ENCODE peak calls at places on chromosomes 7 and 10, in seven cellular contexts. G, M, L, D, A, F and V are unnamed samples.
A peak's percentile ranks its signal among the peaks of the same experiment; 100 is the strongest.

GRCh38 chr7:36787933-36788378 is 63.7 kb upstream of the AOAH start:
- DNase-seq in L (no peak), A (peak; percentile 42), D (no peak), G (no peak), M (no peak), F (no peak), V (no peak)

GRCh38 chr7:134695321-134695860 is 48.7 kb downstream of the BPGM start:
- DNase-seq in G (no peak), M (no peak), A (no peak), D (no peak), F (no peak), L (no peak), V (no peak)

GRCh38 chr7:116988363-116988989 is 35.2 kb downstream of the ST7 start:
- DNase-seq in F (no peak), D (no peak), G (no peak), A (no peak), M (no peak), L (peak; percentile 39), V (no peak)

GRCh38 chr10:102065561-102066420 is 642 bp downstream of the HPS6 start:
- DNase-seq in L (peak; percentile 79), A (no peak), F (no peak), D (no peak), G (no peak), M (no peak), V (no peak)

GRCh38 chr7:130084037-130084875 is 13.9 kb downstream of the KLHDC10 start:
- DNase-seq in D (peak; percentile 41), G (peak; percentile 14), L (no peak), F (no peak), M (no peak), A (no peak), V (no peak)

GRCh38 chr7:93622036-93622714 is 47.7 kb upstream of the CALCR start:
- DNase-seq in G (peak; percentile 20), A (no peak), M (peak; percentile 38), F (no peak), L (peak; percentile 32), D (peak; percentile 52), V (no peak)

GRCh38 chr7:22944506-22944905 is 69.4 kb downstream of the HYCC1 start:
- DNase-seq in M (no peak), A (no peak), L (no peak), D (no peak), F (no peak), G (no peak), V (no peak)

GRCh38 chr7:101739757-101740398 is 77.5 kb upstream of the CUX1 start:
- DNase-seq in D (no peak), L (no peak), A (no peak), M (no peak), G (no peak), F (no peak), V (no peak)

GRCh38 chr10:123039632-123039930 is 30.8 kb downstream of the ACADSB start:
- DNase-seq in F (no peak), G (no peak), L (no peak), A (no peak), M (no peak), D (no peak), V (no peak)

DNA sequence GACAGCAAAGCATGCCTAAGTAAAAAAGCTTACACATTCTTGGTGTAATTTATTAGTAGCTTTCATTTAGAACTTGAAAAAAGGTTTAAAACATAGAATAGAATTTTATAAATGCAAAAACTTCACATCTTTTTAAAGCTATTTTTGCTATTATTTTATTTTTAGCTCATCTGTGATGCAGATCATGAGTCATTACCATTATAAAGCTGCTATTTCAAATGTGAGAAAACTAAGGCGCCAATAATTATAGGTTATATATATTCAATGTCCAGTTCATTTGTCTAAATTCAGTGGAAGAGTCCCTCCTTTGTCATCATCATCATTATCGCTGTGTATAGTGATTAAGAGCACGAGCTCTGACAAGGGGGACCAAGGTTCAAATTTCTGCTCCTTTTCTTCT is 109.3 kb downstream of the RELN start:
- DNase-seq in D (no peak), L (no peak), M (no peak), G (no peak), F (no peak), A (no peak), V (no peak)
- TF ChIP-seq CTCF in D (no peak), L (no peak), M (no peak), G (no peak), F (no peak), A (no peak), V (no peak)

GRCh38 chr10:88385601-88386203 is 197.4 kb downstream of the RNLS start:
- DNase-seq in F (no peak), G (peak; percentile 27), D (no peak), A (peak; percentile 94), M (peak; percentile 75), L (no peak), V (no peak)
- H3K4me1 ChIP-seq in F (no peaks in the 10 kb centered on the region), G (peaks cover 24% of the 10 kb centered on the region), D (no peaks in the 10 kb centered on the region), A (peaks cover 55% of the 10 kb centered on the region), M (peaks cover 30% of the 10 kb centered on the region), L (peaks cover 9% of the 10 kb centered on the region), V (peaks cover 11% of the 10 kb centered on the region)

GRCh38 chr7:55561756-55562155 is 10.5 kb downstream of the VOPP1 start:
- DNase-seq in A (no peak), D (no peak), G (no peak), M (no peak), F (no peak), L (no peak), V (no peak)
- TF ChIP-seq SIN3A in A (no peak), D (no peak), G (no peak), M (no peak), F (no peak), L (no peak), V (no peak)

GRCh38 chr10:109741712-109742111 is 181.6 kb downstream of the XPNPEP1 start:
- DNase-seq in F (no peak), M (no peak), D (no peak), A (no peak), L (no peak), G (no peak), V (no peak)
- TF ChIP-seq CTCF in F (peak; percentile 11), M (peak; percentile 23), D (no peak), A (no peak), L (no peak), G (no peak), V (no peak)

GRCh38 chr10:68087338-68088029 is 12.4 kb upstream of the HERC4 start:
- DNase-seq in L (no peak), D (no peak), G (no peak), M (no peak), F (no peak), A (no peak), V (no peak)
- H3K4me1 ChIP-seq in L (peaks cover 40% of the 10 kb centered on the region), D (no peaks in the 10 kb centered on the region), G (no peaks in the 10 kb centered on the region), M (peaks cover 60% of the 10 kb centered on the region), F (no peaks in the 10 kb centered on the region), A (peaks cover 3% of the 10 kb centered on the region), V (peaks cover 65% of the 10 kb centered on the region)